ENCODE peak calls at places on chromosome 11, in seven cellular contexts. Q, A, C, I, S, E and M are unnamed samples.
A peak's percentile ranks its signal among the peaks of the same experiment; 100 is the strongest.

GRCh38 chr11:36713715-36714114 is 115.7 kb upstream of the RAG2 start:
- DNase-seq in I (no peak), Q (no peak), E (no peak), A (no peak), S (no peak), C (peak; percentile 28), M (no peak)

GRCh38 chr11:78039919-78040671 is 17.0 kb upstream of the KCTD14 start:
- DNase-seq in A (peak; percentile 87), E (no peak), C (peak; percentile 69), I (peak; percentile 74), S (peak; percentile 91), Q (peak; percentile 34), M (peak; percentile 91)

GRCh38 chr11:10150800-10151199 is 143.2 kb downstream of the SBF2 start:
- DNase-seq in I (no peak), Q (no peak), S (no peak), A (no peak), E (no peak), C (no peak), M (no peak)

GRCh38 chr11:117000741-117001096 is 97.5 kb downstream of the SIK3 start:
- DNase-seq in S (no peak), E (no peak), Q (no peak), A (no peak), C (no peak), I (no peak), M (no peak)

GRCh38 chr11:94130589-94131362 is 2.1 kb downstream of the PANX1 start:
- DNase-seq in E (no peak), I (no peak), C (no peak), S (peak; percentile 97), Q (no peak), A (peak; percentile 86), M (no peak)

GRCh38 chr11:7032692-7033091 is 12.4 kb downstream of the NLRP14 start:
- DNase-seq in S (no peak), E (no peak), Q (no peak), I (no peak), A (no peak), C (no peak), M (no peak)

GRCh38 chr11:6602096-6602940 is 1.1 kb downstream of the RRP8 start:
- DNase-seq in I (no peak), A (no peak), Q (no peak), E (peak; percentile 16), C (no peak), S (no peak), M (no peak)

GRCh38 chr11:29159552-29160465 is 857.0 kb downstream of the KCNA4 start:
- DNase-seq in I (no peak), Q (no peak), C (peak; percentile 18), A (no peak), E (peak; percentile 82), S (peak; percentile 86), M (peak; percentile 27)

DNA sequence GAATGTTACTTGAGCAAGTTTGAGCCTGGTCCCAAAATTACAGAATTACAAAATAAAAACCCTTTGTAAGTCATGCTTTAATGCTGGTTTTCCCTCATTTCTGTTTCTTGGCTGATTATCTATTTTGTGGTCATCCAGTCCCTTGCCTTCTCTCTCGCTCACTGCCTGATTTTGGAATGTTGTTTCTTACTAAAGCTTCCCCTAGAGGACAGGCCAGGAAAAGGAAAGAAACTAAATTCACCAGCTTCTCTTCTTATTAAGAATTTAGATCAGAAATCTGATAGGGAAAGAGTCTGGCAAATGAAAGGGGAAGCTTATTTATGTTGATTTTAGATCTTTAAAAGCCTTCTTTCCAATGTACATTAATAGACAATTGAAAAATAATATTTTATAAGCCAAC is 16.6 kb upstream of the BDNF start:
- DNase-seq in C (no peak), E (peak; percentile 47), A (no peak), Q (no peak), S (peak; percentile 62), I (no peak), M (no peak)
- TF ChIP-seq CTCF in C (no peak), E (peak; percentile 45), A (no peak), Q (no peak), S (peak; percentile 37), I (no peak), M (no peak)

GRCh38 chr11:87338046-87338639 is 300.4 kb downstream of the TMEM135 start:
- DNase-seq in E (no peak), Q (no peak), S (no peak), C (no peak), I (no peak), A (no peak), M (no peak)
- H3K4me3 ChIP-seq in E (no peak overlapping the region), Q (no peak overlapping the region), S (no peak overlapping the region), C (no peak overlapping the region), I (no peak overlapping the region), A (no peak overlapping the region), M (no peak overlapping the region)

GRCh38 chr11:133718238-133718637 is 127.1 kb downstream of the SPATA19 start:
- DNase-seq in S (no peak), E (no peak), C (no peak), Q (no peak), A (no peak), I (no peak), M (no peak)
- H3K9me3 ChIP-seq in S (no peaks in the 10 kb centered on the region), E (no peaks in the 10 kb centered on the region), C (no peaks in the 10 kb centered on the region), Q (no peaks in the 10 kb centered on the region), A (no peaks in the 10 kb centered on the region), I (no peaks in the 10 kb centered on the region), M (no peaks in the 10 kb centered on the region)

DNA sequence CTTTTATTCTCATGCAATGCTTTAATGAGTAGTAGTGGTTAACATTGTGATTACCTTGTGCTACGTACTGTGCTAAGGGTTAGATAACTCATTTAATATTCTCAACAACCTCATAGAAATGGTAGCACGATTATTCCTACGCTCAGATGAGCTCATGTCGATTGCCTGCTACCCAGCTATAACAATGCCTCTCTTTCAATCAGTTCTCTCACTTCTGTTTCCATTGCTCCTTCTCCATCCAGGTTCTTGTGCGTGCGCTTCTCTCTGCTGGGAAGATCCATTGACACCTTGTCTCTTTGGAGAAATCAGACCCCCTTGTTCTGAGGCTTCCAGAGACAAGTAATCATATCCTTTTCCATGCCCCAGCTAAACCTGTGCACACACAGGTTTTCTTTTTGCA is 120.8 kb downstream of the NECTIN1 start:
- DNase-seq in C (no peak), S (no peak), A (no peak), E (no peak), Q (no peak), I (no peak), M (no peak)
- TF ChIP-seq CTCF in C (no peak), S (no peak), A (no peak), E (no peak), Q (no peak), I (no peak), M (no peak)

GRCh38 chr11:1568451-1568911 is 3.6 kb downstream of the DUSP8 start:
- DNase-seq in Q (no peak), E (peak; percentile 88), C (peak; percentile 26), S (no peak), A (no peak), I (no peak), M (no peak)
- H3K4me3 ChIP-seq in Q (no peak overlapping the region), E (no peak overlapping the region), C (no peak overlapping the region), S (no peak overlapping the region), A (no peak overlapping the region), I (no peak overlapping the region), M (no peak overlapping the region)

DNA sequence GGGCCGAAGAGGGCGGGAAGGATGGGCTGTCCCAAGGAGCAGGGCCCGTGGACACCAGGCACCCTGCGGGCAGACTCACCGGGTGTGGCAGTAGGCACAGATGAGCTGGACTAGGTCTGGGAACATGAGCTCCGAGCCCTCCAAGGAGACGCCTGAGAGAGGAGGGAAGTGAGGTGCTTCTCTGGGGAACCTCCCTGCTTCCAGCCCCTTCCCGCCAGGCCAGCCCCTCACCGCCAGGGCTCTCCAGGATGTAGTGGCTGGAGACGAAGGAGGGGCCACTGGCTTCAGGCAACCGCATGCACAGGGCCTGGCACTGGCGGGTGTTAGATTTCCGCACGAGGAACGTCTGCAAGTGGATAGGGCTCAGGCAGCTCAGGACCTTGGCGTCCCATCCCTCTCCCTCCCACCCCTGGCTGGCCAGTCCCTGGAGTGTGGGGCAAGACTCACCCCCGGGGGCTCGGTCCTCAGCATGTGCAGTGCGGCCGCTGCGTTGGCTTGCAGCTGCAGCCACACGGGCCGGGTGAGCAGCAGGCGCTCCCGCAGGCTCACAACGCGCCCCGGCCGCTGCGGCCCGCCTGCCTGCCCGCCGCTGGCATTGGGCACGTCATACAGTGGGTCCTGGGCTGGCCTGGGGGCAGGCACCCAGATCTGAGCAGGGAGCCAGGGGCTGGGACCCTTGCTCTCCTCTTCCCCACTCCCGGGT is 552 bp downstream of the RIN1 start:
- DNase-seq in C (peak; percentile 33), S (peak; percentile 77), I (peak; percentile 52), Q (no peak), E (peak; percentile 56), A (peak; percentile 49), M (peak; percentile 52)
- H3K9me3 ChIP-seq in C (no peaks in the 10 kb centered on the region), S (no peaks in the 10 kb centered on the region), I (no peaks in the 10 kb centered on the region), Q (no peaks in the 10 kb centered on the region), E (no peaks in the 10 kb centered on the region), A (no peaks in the 10 kb centered on the region), M (no peaks in the 10 kb centered on the region)